ENCODE peak calls at places on chromosomes 2 and 18, in nine cellular contexts. J is Jurkat, Clone E6-1; A is Kasumi-1; Y is globus pallidus; U is tibial nerve; X is NCI-H1436; Q is stimulated activated CD8-positive, alpha-beta memory T cell treated with anti-CD3 and anti-CD28 coated beads, Interleukin-12 subunit alpha, Interleukin-12 subunit beta, amount 100 ng/mL, for 4 hours; O is lung microvascular endothelial cell; I is OCI-LY7. E is an unnamed sample.

GRCh38 chr2:231541605-231542509 is 11.6 kb upstream of the NMUR1 start:
- DNase-seq in Y (no peak), U (no peak), J (peak), Q (no peak), I (peak), O (peak), X (no peak), A (peak), E (no peak)

GRCh38 chr2:161044937-161045336 is 115.3 kb upstream of the TANK start:
- DNase-seq in O (no peak), X (no peak), U (peak), Y (no peak), I (no peak), Q (no peak), A (no peak), J (no peak), E (no peak)

GRCh38 chr18:57730146-57730545 is 73.0 kb downstream of the ATP8B1 start:
- DNase-seq in J (no peak), U (no peak), Q (no peak), I (no peak), X (no peak), O (no peak), Y (no peak), A (no peak), E (no peak)

GRCh38 chr2:109316091-109316490 is 187.1 kb downstream of the SH3RF3 start:
- DNase-seq in J (no peak), X (no peak), Y (no peak), I (no peak), O (no peak), A (no peak), Q (no peak), U (no peak), E (no peak)

GRCh38 chr2:127566139-127566417 is 30.6 kb downstream of the MYO7B start:
- DNase-seq in Q (no peak), J (no peak), X (no peak), I (no peak), Y (no peak), O (no peak), A (no peak), U (no peak), E (no peak)

GRCh38 chr2:219440388-219441256 is 6.0 kb downstream of the SPEG start:
- DNase-seq in Y (no peak), X (no peak), Q (no peak), O (no peak), A (no peak), J (no peak), I (no peak), U (no peak), E (no peak)

GRCh38 chr2:120842456-120843439 is 107.1 kb downstream of the GLI2 start:
- DNase-seq in I (no peak), U (no peak), X (no peak), A (no peak), Q (no peak), J (no peak), O (no peak), Y (no peak), E (no peak)

GRCh38 chr18:66575263-66575662 is 28.6 kb downstream of the CDH19 start:
- DNase-seq in I (no peak), U (no peak), O (no peak), J (no peak), Q (no peak), X (no peak), A (no peak), Y (peak), E (no peak)

GRCh38 chr2:148860037-148860436 is 15.0 kb upstream of the KIF5C start:
- DNase-seq in A (no peak), J (no peak), U (no peak), I (no peak), X (no peak), O (no peak), Q (no peak), Y (no peak), E (no peak)